ENCODE peak calls at places on chromosomes 16 and 17, in eight cellular contexts. One of them, this sample, is unnamed. For H3K4me1, the result is how much of the 10 kb centered on the place peaks cover.

GRCh38 chr16:82062645-82063058 is 27.6 kb downstream of the HSD17B2 start:
- DNase-seq in astrocyte: peak
- DNase-seq in GM23338: no peak
- DNase-seq in pancreas: no peak
- DNase-seq in MM.1S: no peak
- DNase-seq in OCI-LY7: no peak
- DNase-seq in heart right ventricle: no peak
- DNase-seq in A549: no peak
- DNase-seq in this sample: peak

GRCh38 chr16:4021070-4021779 is 95.0 kb downstream of the ADCY9 start:
- DNase-seq in astrocyte: no peak
- DNase-seq in GM23338: no peak
- DNase-seq in pancreas: peak
- DNase-seq in MM.1S: no peak
- DNase-seq in OCI-LY7: no peak
- DNase-seq in heart right ventricle: no peak
- DNase-seq in A549: peak
- DNase-seq in this sample: no peak

GRCh38 chr16:17342031-17342430 is 128.7 kb downstream of the XYLT1 start:
- DNase-seq in astrocyte: no peak
- DNase-seq in GM23338: no peak
- DNase-seq in pancreas: no peak
- DNase-seq in MM.1S: no peak
- DNase-seq in OCI-LY7: no peak
- DNase-seq in heart right ventricle: no peak
- DNase-seq in A549: no peak
- DNase-seq in this sample: no peak

GRCh38 chr17:32518856-32519768 is 32.3 kb downstream of the CDK5R1 start:
- DNase-seq in astrocyte: peak
- DNase-seq in GM23338: peak
- DNase-seq in pancreas: peak
- DNase-seq in MM.1S: no peak
- DNase-seq in OCI-LY7: no peak
- DNase-seq in heart right ventricle: peak
- DNase-seq in A549: no peak
- DNase-seq in this sample: peak

GRCh38 chr17:40672654-40673053 is 7.7 kb upstream of the KRT222 start:
- DNase-seq in astrocyte: no peak
- DNase-seq in GM23338: no peak
- DNase-seq in pancreas: no peak
- DNase-seq in MM.1S: no peak
- DNase-seq in OCI-LY7: no peak
- DNase-seq in heart right ventricle: no peak
- DNase-seq in A549: no peak
- DNase-seq in this sample: no peak

GRCh38 chr16:48384305-48384981 is 770 bp downstream of the SIAH1 start:
- DNase-seq in astrocyte: peak
- DNase-seq in GM23338: peak
- DNase-seq in pancreas: peak
- DNase-seq in MM.1S: peak
- DNase-seq in OCI-LY7: peak
- DNase-seq in heart right ventricle: peak
- DNase-seq in A549: peak
- DNase-seq in this sample: peak

GRCh38 chr17:42456223-42457106 is 2.2 kb upstream of the ATP6V0A1 start:
- DNase-seq in astrocyte: peak
- DNase-seq in GM23338: no peak
- DNase-seq in pancreas: no peak
- DNase-seq in MM.1S: peak
- DNase-seq in OCI-LY7: peak
- DNase-seq in heart right ventricle: no peak
- DNase-seq in A549: peak
- DNase-seq in this sample: peak

GRCh38 chr17:57142925-57143324 is 57.9 kb downstream of the AKAP1 start:
- DNase-seq in astrocyte: peak
- DNase-seq in GM23338: no peak
- DNase-seq in pancreas: no peak
- DNase-seq in MM.1S: no peak
- DNase-seq in OCI-LY7: no peak
- DNase-seq in heart right ventricle: peak
- DNase-seq in A549: peak
- DNase-seq in this sample: no peak

GRCh38 chr17:79942591-79943353 is 92.9 kb downstream of the TBC1D16 start:
- DNase-seq in astrocyte: peak
- DNase-seq in GM23338: no peak
- DNase-seq in pancreas: peak
- DNase-seq in MM.1S: no peak
- DNase-seq in OCI-LY7: peak
- DNase-seq in heart right ventricle: no peak
- DNase-seq in A549: no peak
- DNase-seq in this sample: no peak

GRCh38 chr16:17377360-17378324 is 93.1 kb downstream of the XYLT1 start:
- DNase-seq in astrocyte: peak
- DNase-seq in GM23338: no peak
- DNase-seq in pancreas: no peak
- DNase-seq in MM.1S: peak
- DNase-seq in OCI-LY7: peak
- DNase-seq in heart right ventricle: no peak
- DNase-seq in A549: no peak
- DNase-seq in this sample: no peak

GRCh38 chr17:81083125-81083765 is 48.3 kb downstream of the BAIAP2 start:
- DNase-seq in astrocyte: no peak
- DNase-seq in GM23338: no peak
- DNase-seq in pancreas: peak
- DNase-seq in MM.1S: no peak
- DNase-seq in OCI-LY7: no peak
- DNase-seq in heart right ventricle: peak
- DNase-seq in A549: no peak
- DNase-seq in this sample: no peak

GRCh38 chr16:69084301-69084700 is 21.2 kb upstream of the HAS3 start:
- DNase-seq in astrocyte: peak
- DNase-seq in GM23338: no peak
- DNase-seq in pancreas: no peak
- DNase-seq in MM.1S: no peak
- DNase-seq in OCI-LY7: no peak
- DNase-seq in heart right ventricle: no peak
- DNase-seq in A549: no peak
- DNase-seq in this sample: peak

GRCh38 chr16:23006380-23006779 is 142.9 kb downstream of the USP31 start:
- DNase-seq in astrocyte: no peak
- DNase-seq in GM23338: no peak
- DNase-seq in pancreas: no peak
- DNase-seq in MM.1S: no peak
- DNase-seq in OCI-LY7: no peak
- DNase-seq in heart right ventricle: no peak
- DNase-seq in A549: no peak
- DNase-seq in this sample: no peak

GRCh38 chr17:14098246-14098645 is 28.9 kb downstream of the COX10 start:
- DNase-seq in astrocyte: no peak
- DNase-seq in GM23338: peak
- DNase-seq in pancreas: no peak
- DNase-seq in MM.1S: no peak
- DNase-seq in OCI-LY7: no peak
- DNase-seq in heart right ventricle: no peak
- DNase-seq in A549: no peak
- DNase-seq in this sample: peak

GRCh38 chr17:20116683-20117309 is 107.6 kb downstream of the SPECC1 start:
- DNase-seq in astrocyte: no peak
- DNase-seq in GM23338: peak
- DNase-seq in pancreas: peak
- DNase-seq in MM.1S: peak
- DNase-seq in OCI-LY7: peak
- DNase-seq in heart right ventricle: peak
- DNase-seq in A549: peak
- DNase-seq in this sample: peak

GRCh38 chr17:62307196-62307595 is 73.2 kb upstream of the EFCAB3 start:
- DNase-seq in astrocyte: no peak
- DNase-seq in GM23338: no peak
- DNase-seq in pancreas: no peak
- DNase-seq in MM.1S: no peak
- DNase-seq in OCI-LY7: no peak
- DNase-seq in heart right ventricle: no peak
- DNase-seq in A549: no peak
- DNase-seq in this sample: no peak

DNA sequence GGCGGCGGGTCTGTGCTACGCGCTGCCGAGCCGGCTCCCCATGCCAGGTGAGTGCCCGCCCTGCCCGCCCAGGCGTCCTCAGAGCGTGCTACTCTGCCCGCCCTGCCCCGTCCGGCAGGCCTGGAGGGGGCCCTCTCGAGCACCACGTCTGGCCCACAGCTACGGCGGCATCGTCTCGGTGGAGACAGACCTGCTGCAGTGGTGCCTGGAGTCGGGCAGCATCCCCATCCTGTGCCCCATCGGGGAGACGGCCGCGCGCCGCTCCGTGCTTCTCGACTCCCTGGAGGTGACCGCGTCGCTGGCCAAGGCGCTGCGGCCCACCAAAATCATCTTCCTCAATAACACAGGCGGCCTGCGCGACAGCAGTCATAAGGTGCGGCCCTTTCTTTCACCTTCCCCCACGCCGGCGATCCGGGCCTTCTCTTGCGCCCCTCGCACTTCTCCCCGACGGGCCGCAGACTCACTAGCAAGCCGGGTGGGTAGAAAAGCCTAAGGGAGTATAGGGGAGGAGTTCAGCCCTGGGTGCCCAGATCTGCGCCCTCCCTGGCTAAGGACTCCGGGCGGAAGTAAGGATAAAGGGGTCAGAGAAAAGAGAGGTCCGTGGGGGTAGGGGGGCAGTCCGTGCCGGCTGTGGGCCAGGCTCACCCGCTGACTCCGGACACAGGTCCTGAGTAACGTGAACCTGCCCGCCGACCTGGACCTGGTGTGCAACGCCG is 1.6 kb downstream of the NAGS start:
- DNase-seq in astrocyte: no peak
- DNase-seq in GM23338: peak
- DNase-seq in pancreas: peak
- DNase-seq in MM.1S: peak
- DNase-seq in OCI-LY7: peak
- DNase-seq in heart right ventricle: no peak
- DNase-seq in A549: peak
- DNase-seq in this sample: no peak
- H3K4me1 ChIP-seq in astrocyte: under half
- H3K4me1 ChIP-seq in GM23338: under half
- H3K4me1 ChIP-seq in pancreas: under half
- H3K4me1 ChIP-seq in MM.1S: under half
- H3K4me1 ChIP-seq in OCI-LY7: under half
- H3K4me1 ChIP-seq in heart right ventricle: under half
- H3K4me1 ChIP-seq in A549: under half
- H3K4me1 ChIP-seq in this sample: half or more

GRCh38 chr17:77354420-77354720 is 213.6 kb downstream of the SEC14L1 start:
- DNase-seq in astrocyte: no peak
- DNase-seq in GM23338: no peak
- DNase-seq in pancreas: no peak
- DNase-seq in MM.1S: no peak
- DNase-seq in OCI-LY7: no peak
- DNase-seq in heart right ventricle: no peak
- DNase-seq in A549: no peak
- DNase-seq in this sample: no peak

GRCh38 chr17:77354721-77355455 is 214.1 kb downstream of the SEC14L1 start:
- DNase-seq in astrocyte: peak
- DNase-seq in GM23338: no peak
- DNase-seq in pancreas: peak
- DNase-seq in MM.1S: no peak
- DNase-seq in OCI-LY7: no peak
- DNase-seq in heart right ventricle: peak
- DNase-seq in A549: peak
- DNase-seq in this sample: peak

GRCh38 chr17:77352441-77352840 is 211.7 kb downstream of the SEC14L1 start:
- DNase-seq in astrocyte: no peak
- DNase-seq in GM23338: no peak
- DNase-seq in pancreas: peak
- DNase-seq in MM.1S: no peak
- DNase-seq in OCI-LY7: no peak
- DNase-seq in heart right ventricle: no peak
- DNase-seq in A549: no peak
- DNase-seq in this sample: no peak

GRCh38 chr17:77353684-77354419 is 213.1 kb downstream of the SEC14L1 start:
- DNase-seq in astrocyte: no peak
- DNase-seq in GM23338: no peak
- DNase-seq in pancreas: peak
- DNase-seq in MM.1S: no peak
- DNase-seq in OCI-LY7: no peak
- DNase-seq in heart right ventricle: no peak
- DNase-seq in A549: no peak
- DNase-seq in this sample: no peak

GRCh38 chr17:77352996-77353395 is 212.2 kb downstream of the SEC14L1 start:
- DNase-seq in astrocyte: no peak
- DNase-seq in GM23338: no peak
- DNase-seq in pancreas: peak
- DNase-seq in MM.1S: no peak
- DNase-seq in OCI-LY7: no peak
- DNase-seq in heart right ventricle: no peak
- DNase-seq in A549: no peak
- DNase-seq in this sample: no peak
- H3K4me1 ChIP-seq in astrocyte: under half
- H3K4me1 ChIP-seq in GM23338: under half
- H3K4me1 ChIP-seq in pancreas: under half
- H3K4me1 ChIP-seq in MM.1S: under half
- H3K4me1 ChIP-seq in OCI-LY7: under half
- H3K4me1 ChIP-seq in heart right ventricle: half or more
- H3K4me1 ChIP-seq in A549: half or more
- H3K4me1 ChIP-seq in this sample: under half

GRCh38 chr16:662597-662996 is 5.3 kb upstream of the RHOT2 start:
- DNase-seq in astrocyte: no peak
- DNase-seq in GM23338: no peak
- DNase-seq in pancreas: no peak
- DNase-seq in MM.1S: no peak
- DNase-seq in OCI-LY7: no peak
- DNase-seq in heart right ventricle: no peak
- DNase-seq in A549: no peak
- DNase-seq in this sample: no peak
- H3K4me1 ChIP-seq in astrocyte: under half
- H3K4me1 ChIP-seq in GM23338: under half
- H3K4me1 ChIP-seq in pancreas: under half
- H3K4me1 ChIP-seq in MM.1S: under half
- H3K4me1 ChIP-seq in OCI-LY7: under half
- H3K4me1 ChIP-seq in heart right ventricle: under half
- H3K4me1 ChIP-seq in A549: under half
- H3K4me1 ChIP-seq in this sample: under half

DNA sequence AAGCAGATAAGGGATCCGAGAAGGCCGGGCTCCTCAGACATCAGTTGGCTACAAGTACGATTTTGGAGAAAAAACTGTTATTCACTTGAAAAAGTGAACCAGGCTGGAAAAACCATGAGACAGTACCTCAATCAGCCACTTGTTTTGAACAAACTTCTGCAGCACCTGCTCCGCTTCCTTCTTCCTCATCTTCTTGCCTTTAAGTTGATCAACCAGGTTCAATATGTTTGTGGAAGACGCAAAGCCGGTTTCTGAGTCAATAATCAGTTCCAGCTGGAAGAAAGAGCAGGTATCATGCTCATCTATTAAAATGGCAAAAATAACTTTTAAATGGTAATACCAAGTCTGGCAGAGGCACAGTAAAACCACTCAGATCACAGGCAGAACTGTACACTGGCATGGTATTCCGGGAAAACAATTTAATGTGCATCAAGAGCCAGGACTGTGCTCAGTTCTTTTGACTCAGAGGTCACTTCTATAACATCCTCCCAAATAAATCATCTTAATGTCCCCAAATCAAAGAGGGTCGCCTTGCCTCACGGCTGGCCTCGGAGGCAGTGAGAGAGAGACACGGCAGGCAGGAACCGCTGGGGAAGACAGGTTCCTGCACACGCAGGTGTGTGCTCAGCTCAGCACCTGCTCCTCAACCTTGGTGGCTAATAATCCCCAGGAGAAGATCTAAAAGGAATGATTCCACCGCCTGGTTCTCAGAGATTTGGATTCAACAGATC is 29.7 kb downstream of the KDM8 start:
- DNase-seq in astrocyte: no peak
- DNase-seq in GM23338: no peak
- DNase-seq in pancreas: no peak
- DNase-seq in MM.1S: no peak
- DNase-seq in OCI-LY7: peak
- DNase-seq in heart right ventricle: no peak
- DNase-seq in A549: no peak
- DNase-seq in this sample: no peak
- H3K4me1 ChIP-seq in astrocyte: under half
- H3K4me1 ChIP-seq in GM23338: under half
- H3K4me1 ChIP-seq in pancreas: under half
- H3K4me1 ChIP-seq in MM.1S: under half
- H3K4me1 ChIP-seq in OCI-LY7: half or more
- H3K4me1 ChIP-seq in heart right ventricle: half or more
- H3K4me1 ChIP-seq in A549: under half
- H3K4me1 ChIP-seq in this sample: under half